ENCODE peak calls at places on chromosomes 12 and 14, in five cellular contexts. One of them, this sample, is unnamed.

GRCh38 chr12:89212339-89212771 is 139.9 kb downstream of the DUSP6 start:
- DNase-seq in adipocyte: peak; percentile 66
- DNase-seq in CD8-positive, alpha-beta memory T cell: no peak
- DNase-seq in effector memory CD4-positive, alpha-beta T cell: no peak
- DNase-seq in upper lobe of right lung: no peak
- DNase-seq in this sample: no peak

GRCh38 chr14:105974902-105975301 is 448.5 kb downstream of the TMEM121 start:
- DNase-seq in adipocyte: no peak
- DNase-seq in CD8-positive, alpha-beta memory T cell: peak; percentile 72
- DNase-seq in effector memory CD4-positive, alpha-beta T cell: peak; percentile 46
- DNase-seq in upper lobe of right lung: no peak
- DNase-seq in this sample: no peak

GRCh38 chr12:100020370-100020769 is 35.6 kb upstream of the ANKS1B start:
- DNase-seq in adipocyte: no peak
- DNase-seq in CD8-positive, alpha-beta memory T cell: no peak
- DNase-seq in effector memory CD4-positive, alpha-beta T cell: no peak
- DNase-seq in upper lobe of right lung: no peak
- DNase-seq in this sample: no peak

GRCh38 chr12:3185260-3185870 is 108.2 kb downstream of the TSPAN9 start:
- DNase-seq in adipocyte: no peak
- DNase-seq in CD8-positive, alpha-beta memory T cell: no peak
- DNase-seq in effector memory CD4-positive, alpha-beta T cell: no peak
- DNase-seq in upper lobe of right lung: no peak
- DNase-seq in this sample: no peak

GRCh38 chr12:6925543-6926279 is 2.0 kb upstream of the ATN1 start:
- DNase-seq in adipocyte: peak; percentile 84
- DNase-seq in CD8-positive, alpha-beta memory T cell: no peak
- DNase-seq in effector memory CD4-positive, alpha-beta T cell: no peak
- DNase-seq in upper lobe of right lung: peak; percentile 82
- DNase-seq in this sample: no peak

GRCh38 chr12:115191342-115191741 is 507.4 kb upstream of the TBX3 start:
- DNase-seq in adipocyte: peak; percentile 87
- DNase-seq in CD8-positive, alpha-beta memory T cell: no peak
- DNase-seq in effector memory CD4-positive, alpha-beta T cell: no peak
- DNase-seq in upper lobe of right lung: no peak
- DNase-seq in this sample: no peak

GRCh38 chr12:101935769-101936741 is 58.7 kb downstream of the DRAM1 start:
- DNase-seq in adipocyte: peak; percentile 93
- DNase-seq in CD8-positive, alpha-beta memory T cell: no peak
- DNase-seq in effector memory CD4-positive, alpha-beta T cell: no peak
- DNase-seq in upper lobe of right lung: no peak
- DNase-seq in this sample: no peak

GRCh38 chr12:76890407-76891143 is 11.8 kb upstream of the CSRP2 start:
- DNase-seq in adipocyte: no peak
- DNase-seq in CD8-positive, alpha-beta memory T cell: no peak
- DNase-seq in effector memory CD4-positive, alpha-beta T cell: no peak
- DNase-seq in upper lobe of right lung: no peak
- DNase-seq in this sample: peak; percentile 76

GRCh38 chr14:99055816-99056215 is 216.2 kb downstream of the BCL11B start:
- DNase-seq in adipocyte: no peak
- DNase-seq in CD8-positive, alpha-beta memory T cell: peak; percentile 60
- DNase-seq in effector memory CD4-positive, alpha-beta T cell: peak; percentile 7
- DNase-seq in upper lobe of right lung: no peak
- DNase-seq in this sample: no peak

GRCh38 chr14:61561657-61562276 is 133.5 kb upstream of the HIF1A start:
- DNase-seq in adipocyte: peak; percentile 96
- DNase-seq in CD8-positive, alpha-beta memory T cell: no peak
- DNase-seq in effector memory CD4-positive, alpha-beta T cell: no peak
- DNase-seq in upper lobe of right lung: peak; percentile 74
- DNase-seq in this sample: peak; percentile 98

GRCh38 chr12:121955258-121956040 is 37.1 kb downstream of the CFAP251 start:
- DNase-seq in adipocyte: peak; percentile 34
- DNase-seq in CD8-positive, alpha-beta memory T cell: no peak
- DNase-seq in effector memory CD4-positive, alpha-beta T cell: no peak
- DNase-seq in upper lobe of right lung: no peak
- DNase-seq in this sample: no peak

GRCh38 chr14:101219896-101220703 is 316.6 kb upstream of the RTL1 start:
- DNase-seq in adipocyte: peak; percentile 50
- DNase-seq in CD8-positive, alpha-beta memory T cell: no peak
- DNase-seq in effector memory CD4-positive, alpha-beta T cell: no peak
- DNase-seq in upper lobe of right lung: no peak
- DNase-seq in this sample: no peak

GRCh38 chr12:8033153-8034044 is 883 bp downstream of the FOXJ2 start:
- DNase-seq in adipocyte: peak; percentile 66
- DNase-seq in CD8-positive, alpha-beta memory T cell: peak; percentile 54
- DNase-seq in effector memory CD4-positive, alpha-beta T cell: peak; percentile 51
- DNase-seq in upper lobe of right lung: no peak
- DNase-seq in this sample: no peak

GRCh38 chr12:102067574-102068258 is 5.9 kb upstream of the WASHC3 start:
- DNase-seq in adipocyte: peak; percentile 54
- DNase-seq in CD8-positive, alpha-beta memory T cell: no peak
- DNase-seq in effector memory CD4-positive, alpha-beta T cell: no peak
- DNase-seq in upper lobe of right lung: no peak
- DNase-seq in this sample: no peak

GRCh38 chr14:79629891-79630560 is 581.3 kb downstream of the DIO2 start:
- DNase-seq in adipocyte: no peak
- DNase-seq in CD8-positive, alpha-beta memory T cell: no peak
- DNase-seq in effector memory CD4-positive, alpha-beta T cell: no peak
- DNase-seq in upper lobe of right lung: no peak
- DNase-seq in this sample: no peak

GRCh38 chr12:109535231-109535862 is 38.0 kb downstream of the MMAB start:
- DNase-seq in adipocyte: no peak
- DNase-seq in CD8-positive, alpha-beta memory T cell: no peak
- DNase-seq in effector memory CD4-positive, alpha-beta T cell: no peak
- DNase-seq in upper lobe of right lung: no peak
- DNase-seq in this sample: no peak

GRCh38 chr14:98133806-98134205 is 1138.2 kb downstream of the BCL11B start:
- DNase-seq in adipocyte: no peak
- DNase-seq in CD8-positive, alpha-beta memory T cell: no peak
- DNase-seq in effector memory CD4-positive, alpha-beta T cell: no peak
- DNase-seq in upper lobe of right lung: no peak
- DNase-seq in this sample: no peak

GRCh38 chr12:122395319-122395718 is 27.1 kb downstream of the CLIP1 start:
- DNase-seq in adipocyte: peak; percentile 53
- DNase-seq in CD8-positive, alpha-beta memory T cell: no peak
- DNase-seq in effector memory CD4-positive, alpha-beta T cell: no peak
- DNase-seq in upper lobe of right lung: no peak
- DNase-seq in this sample: no peak

GRCh38 chr14:105602243-105602750 is 75.9 kb downstream of the TMEM121 start:
- DNase-seq in adipocyte: no peak
- DNase-seq in CD8-positive, alpha-beta memory T cell: no peak
- DNase-seq in effector memory CD4-positive, alpha-beta T cell: no peak
- DNase-seq in upper lobe of right lung: no peak
- DNase-seq in this sample: no peak

GRCh38 chr12:54051916-54052744 is 1.5 kb upstream of the HOXC4 start:
- DNase-seq in adipocyte: no peak
- DNase-seq in CD8-positive, alpha-beta memory T cell: no peak
- DNase-seq in effector memory CD4-positive, alpha-beta T cell: no peak
- DNase-seq in upper lobe of right lung: peak; percentile 40
- DNase-seq in this sample: no peak

GRCh38 chr14:88363624-88364023 is 21.8 kb upstream of the SPATA7 start:
- DNase-seq in adipocyte: no peak
- DNase-seq in CD8-positive, alpha-beta memory T cell: no peak
- DNase-seq in effector memory CD4-positive, alpha-beta T cell: no peak
- DNase-seq in upper lobe of right lung: no peak
- DNase-seq in this sample: no peak

GRCh38 chr14:64875350-64875749 is 4.4 kb downstream of the SPTB start:
- DNase-seq in adipocyte: no peak
- DNase-seq in CD8-positive, alpha-beta memory T cell: no peak
- DNase-seq in effector memory CD4-positive, alpha-beta T cell: no peak
- DNase-seq in upper lobe of right lung: no peak
- DNase-seq in this sample: no peak

GRCh38 chr14:64880382-64881121 is 845 bp upstream of the SPTB start:
- DNase-seq in adipocyte: peak; percentile 44
- DNase-seq in CD8-positive, alpha-beta memory T cell: peak; percentile 58
- DNase-seq in effector memory CD4-positive, alpha-beta T cell: peak; percentile 6
- DNase-seq in upper lobe of right lung: peak; percentile 78
- DNase-seq in this sample: no peak

GRCh38 chr14:64879635-64880381 is at the start of gene SPTB:
- DNase-seq in adipocyte: peak; percentile 14
- DNase-seq in CD8-positive, alpha-beta memory T cell: peak; percentile 58
- DNase-seq in effector memory CD4-positive, alpha-beta T cell: peak; percentile 25
- DNase-seq in upper lobe of right lung: peak; percentile 73
- DNase-seq in this sample: no peak

GRCh38 chr14:64873506-64874220 is 6.0 kb downstream of the SPTB start:
- DNase-seq in adipocyte: peak; percentile 16
- DNase-seq in CD8-positive, alpha-beta memory T cell: no peak
- DNase-seq in effector memory CD4-positive, alpha-beta T cell: no peak
- DNase-seq in upper lobe of right lung: no peak
- DNase-seq in this sample: no peak

GRCh38 chr14:64878775-64879634 is 702 bp downstream of the SPTB start:
- DNase-seq in adipocyte: peak; percentile 9
- DNase-seq in CD8-positive, alpha-beta memory T cell: no peak
- DNase-seq in effector memory CD4-positive, alpha-beta T cell: no peak
- DNase-seq in upper lobe of right lung: peak; percentile 63
- DNase-seq in this sample: no peak
- H3K4me3 ChIP-seq in adipocyte: no peak overlapping the region
- H3K4me3 ChIP-seq in CD8-positive, alpha-beta memory T cell: no peak overlapping the region
- H3K4me3 ChIP-seq in effector memory CD4-positive, alpha-beta T cell: peak overlapping the region; percentile 87
- H3K4me3 ChIP-seq in upper lobe of right lung: peak overlapping the region; percentile 60
- H3K4me3 ChIP-seq in this sample: peak overlapping the region; percentile 33

GRCh38 chr12:45732250-45732649 is 2.7 kb downstream of the ARID2 start:
- DNase-seq in adipocyte: peak; percentile 29
- DNase-seq in CD8-positive, alpha-beta memory T cell: peak; percentile 43
- DNase-seq in effector memory CD4-positive, alpha-beta T cell: no peak
- DNase-seq in upper lobe of right lung: no peak
- DNase-seq in this sample: no peak

GRCh38 chr12:45731376-45731775 is 1.9 kb downstream of the ARID2 start:
- DNase-seq in adipocyte: no peak
- DNase-seq in CD8-positive, alpha-beta memory T cell: no peak
- DNase-seq in effector memory CD4-positive, alpha-beta T cell: no peak
- DNase-seq in upper lobe of right lung: no peak
- DNase-seq in this sample: no peak

GRCh38 chr12:45730842-45731336 is 1.4 kb downstream of the ARID2 start:
- DNase-seq in adipocyte: peak; percentile 64
- DNase-seq in CD8-positive, alpha-beta memory T cell: peak; percentile 25
- DNase-seq in effector memory CD4-positive, alpha-beta T cell: no peak
- DNase-seq in upper lobe of right lung: no peak
- DNase-seq in this sample: no peak

GRCh38 chr12:45730116-45730841 is 773 bp downstream of the ARID2 start:
- DNase-seq in adipocyte: peak; percentile 73
- DNase-seq in CD8-positive, alpha-beta memory T cell: peak; percentile 75
- DNase-seq in effector memory CD4-positive, alpha-beta T cell: peak; percentile 27
- DNase-seq in upper lobe of right lung: peak; percentile 78
- DNase-seq in this sample: peak; percentile 45

DNA sequence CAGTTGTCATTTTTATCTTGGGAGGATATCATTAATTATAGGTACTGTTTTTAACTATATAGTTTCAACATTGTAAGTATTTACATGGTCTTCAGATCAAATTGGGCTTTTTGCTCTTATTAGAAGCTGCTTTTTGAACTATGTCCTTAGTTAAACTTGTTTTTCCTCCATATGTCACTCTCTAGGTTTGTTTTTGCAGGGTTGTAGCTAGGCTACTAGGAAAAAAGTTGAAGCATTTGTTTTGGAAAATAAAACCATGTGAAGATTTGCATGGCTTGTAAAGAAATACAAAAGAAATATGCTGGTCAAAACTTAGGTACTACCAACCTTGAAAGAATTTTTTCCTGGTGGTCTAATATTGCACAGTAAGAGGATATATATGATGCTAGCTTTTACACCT is 3.4 kb downstream of the ARID2 start:
- DNase-seq in adipocyte: peak; percentile 30
- DNase-seq in CD8-positive, alpha-beta memory T cell: no peak
- DNase-seq in effector memory CD4-positive, alpha-beta T cell: no peak
- DNase-seq in upper lobe of right lung: no peak
- DNase-seq in this sample: no peak
- H3K4me3 ChIP-seq in adipocyte: peak overlapping the region; percentile 91
- H3K4me3 ChIP-seq in CD8-positive, alpha-beta memory T cell: peak overlapping the region; percentile 18
- H3K4me3 ChIP-seq in effector memory CD4-positive, alpha-beta T cell: peak overlapping the region; percentile 24
- H3K4me3 ChIP-seq in upper lobe of right lung: peak overlapping the region; percentile 58
- H3K4me3 ChIP-seq in this sample: no peak overlapping the region

DNA sequence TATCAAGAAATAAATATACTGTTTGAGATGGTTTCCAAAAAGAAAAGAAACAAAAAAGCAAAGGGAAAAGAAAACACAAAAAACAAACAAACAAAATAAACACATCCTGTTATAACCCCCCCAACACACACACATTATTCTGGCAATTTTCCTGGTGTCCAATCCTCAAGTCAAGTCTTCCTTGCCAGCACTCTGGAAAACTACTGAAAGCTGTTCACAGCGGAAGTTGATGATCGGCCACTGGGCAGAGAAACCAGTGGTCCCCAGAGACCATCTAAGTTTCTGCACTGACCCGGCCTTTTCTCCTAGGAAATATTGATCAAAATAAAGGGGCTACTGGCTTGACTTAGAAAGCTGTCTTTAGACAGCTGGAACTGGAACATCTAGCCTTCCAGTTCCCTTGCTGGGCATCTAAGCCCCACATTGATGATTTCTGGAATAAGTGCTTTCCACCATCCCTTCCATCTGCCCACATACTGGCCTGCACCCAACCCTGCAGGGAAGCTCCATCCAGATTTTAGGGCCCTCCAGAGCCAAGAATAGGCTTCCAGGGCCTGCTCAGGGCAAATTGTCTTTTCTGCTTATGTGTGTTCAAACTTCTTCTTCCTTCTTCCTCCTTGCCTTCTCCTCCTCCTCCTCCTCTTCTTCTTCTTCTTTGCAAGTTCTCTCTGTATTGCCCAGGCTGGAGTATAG is 11.6 kb upstream of the PPP1CC start:
- DNase-seq in adipocyte: no peak
- DNase-seq in CD8-positive, alpha-beta memory T cell: no peak
- DNase-seq in effector memory CD4-positive, alpha-beta T cell: no peak
- DNase-seq in upper lobe of right lung: no peak
- DNase-seq in this sample: no peak
- H3K4me3 ChIP-seq in adipocyte: no peak overlapping the region
- H3K4me3 ChIP-seq in CD8-positive, alpha-beta memory T cell: no peak overlapping the region
- H3K4me3 ChIP-seq in effector memory CD4-positive, alpha-beta T cell: no peak overlapping the region
- H3K4me3 ChIP-seq in upper lobe of right lung: no peak overlapping the region
- H3K4me3 ChIP-seq in this sample: no peak overlapping the region

GRCh38 chr14:32507029-32507984 is 178.2 kb downstream of the AKAP6 start:
- DNase-seq in adipocyte: peak; percentile 91
- DNase-seq in CD8-positive, alpha-beta memory T cell: no peak
- DNase-seq in effector memory CD4-positive, alpha-beta T cell: no peak
- DNase-seq in upper lobe of right lung: no peak
- DNase-seq in this sample: no peak

GRCh38 chr14:32510815-32511214 is 181.7 kb downstream of the AKAP6 start:
- DNase-seq in adipocyte: no peak
- DNase-seq in CD8-positive, alpha-beta memory T cell: no peak
- DNase-seq in effector memory CD4-positive, alpha-beta T cell: no peak
- DNase-seq in upper lobe of right lung: no peak
- DNase-seq in this sample: no peak

GRCh38 chr14:32509632-32510187 is 180.6 kb downstream of the AKAP6 start:
- DNase-seq in adipocyte: peak; percentile 96
- DNase-seq in CD8-positive, alpha-beta memory T cell: no peak
- DNase-seq in effector memory CD4-positive, alpha-beta T cell: no peak
- DNase-seq in upper lobe of right lung: no peak
- DNase-seq in this sample: peak; percentile 81

GRCh38 chr14:32512348-32512747 is 183.2 kb downstream of the AKAP6 start:
- DNase-seq in adipocyte: no peak
- DNase-seq in CD8-positive, alpha-beta memory T cell: no peak
- DNase-seq in effector memory CD4-positive, alpha-beta T cell: no peak
- DNase-seq in upper lobe of right lung: no peak
- DNase-seq in this sample: no peak

DNA sequence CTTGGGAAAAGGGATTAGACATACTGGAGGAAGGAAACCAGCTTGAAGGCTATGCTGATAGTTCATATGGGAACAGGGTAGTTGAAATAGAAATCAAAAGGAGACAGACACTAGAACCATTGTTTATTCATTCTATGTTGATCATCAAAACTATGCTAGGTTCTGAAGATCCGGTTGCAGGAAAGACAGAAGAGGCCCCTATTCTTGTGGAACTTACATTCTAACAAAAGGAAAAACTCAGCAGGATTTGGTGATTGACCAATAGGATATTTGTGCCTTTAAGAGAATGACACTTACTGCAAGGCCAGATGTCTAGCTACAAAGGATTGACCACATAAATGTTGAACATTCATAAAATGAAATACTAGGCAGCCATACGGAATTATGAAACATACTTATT is 179.2 kb downstream of the AKAP6 start:
- DNase-seq in adipocyte: peak; percentile 45
- DNase-seq in CD8-positive, alpha-beta memory T cell: no peak
- DNase-seq in effector memory CD4-positive, alpha-beta T cell: no peak
- DNase-seq in upper lobe of right lung: no peak
- DNase-seq in this sample: no peak
- H3K4me3 ChIP-seq in adipocyte: no peak overlapping the region
- H3K4me3 ChIP-seq in CD8-positive, alpha-beta memory T cell: no peak overlapping the region
- H3K4me3 ChIP-seq in effector memory CD4-positive, alpha-beta T cell: no peak overlapping the region
- H3K4me3 ChIP-seq in upper lobe of right lung: no peak overlapping the region
- H3K4me3 ChIP-seq in this sample: no peak overlapping the region